ENCODE peak calls at places on chromosomes 11 and 22, in six cellular contexts. L is epithelial cell of esophagus; M is sigmoid colon; J is right lobe of liver; N is IMR-90; O is CD8-positive, alpha-beta T cell. H is an unnamed sample.

GRCh38 chr22:39144101-39144815 is 8.2 kb downstream of the CBX7 start:
- DNase-seq in L (no peak), M (peak; percentile 66), J (peak; percentile 49), N (peak; percentile 30), O (peak; percentile 70), H (no peak)

GRCh38 chr11:127126956-127127355 is 126.4 kb upstream of the KIRREL3 start:
- DNase-seq in L (no peak), M (no peak), J (no peak), N (no peak), O (no peak), H (no peak)

GRCh38 chr11:32426819-32427615 is 8.3 kb downstream of the WT1 start:
- DNase-seq in L (no peak), M (no peak), J (no peak), N (no peak), O (no peak), H (no peak)

GRCh38 chr11:66289548-66290331 is 797 bp upstream of the YIF1A start:
- DNase-seq in L (no peak), M (no peak), J (peak; percentile 71), N (no peak), O (no peak), H (no peak)

GRCh38 chr11:133966924-133967598 is 10.3 kb upstream of the IGSF9B start:
- DNase-seq in L (no peak), M (peak; percentile 73), J (no peak), N (no peak), O (peak; percentile 87), H (no peak)

GRCh38 chr22:42626431-42626830 is 11.7 kb upstream of the POLDIP3 start:
- DNase-seq in L (no peak), M (no peak), J (no peak), N (no peak), O (no peak), H (no peak)

GRCh38 chr11:69000831-69001245 is 12.2 kb downstream of the MRGPRF start:
- DNase-seq in L (peak; percentile 74), M (peak; percentile 93), J (no peak), N (peak; percentile 87), O (no peak), H (no peak)

GRCh38 chr22:41831383-41831782 is 1.5 kb upstream of the SREBF2 start:
- DNase-seq in L (no peak), M (no peak), J (no peak), N (no peak), O (no peak), H (no peak)

GRCh38 chr22:41875531-41876242 is 39.2 kb downstream of the SHISA8 start:
- DNase-seq in L (no peak), M (no peak), J (no peak), N (no peak), O (no peak), H (no peak)

GRCh38 chr11:31655483-31655882 is 145.9 kb downstream of the ELP4 start:
- DNase-seq in L (peak; percentile 85), M (no peak), J (no peak), N (peak; percentile 85), O (no peak), H (no peak)

GRCh38 chr11:120239713-120240640 is at the start of gene POU2F3:
- DNase-seq in L (no peak), M (no peak), J (no peak), N (no peak), O (no peak), H (no peak)

GRCh38 chr11:71342116-71342515 is 89.7 kb upstream of the SHANK2 start:
- DNase-seq in L (peak; percentile 64), M (no peak), J (no peak), N (peak; percentile 77), O (no peak), H (no peak)

GRCh38 chr11:130181295-130182272 is 22.0 kb downstream of the ST14 start:
- DNase-seq in L (peak; percentile 91), M (no peak), J (peak; percentile 64), N (peak; percentile 83), O (no peak), H (peak; percentile 97)

GRCh38 chr22:19406846-19407245 is 24.7 kb downstream of the HIRA start:
- DNase-seq in L (no peak), M (no peak), J (no peak), N (no peak), O (no peak), H (no peak)

GRCh38 chr11:11789735-11790369 is 51.9 kb upstream of the USP47 start:
- DNase-seq in L (peak; percentile 31), M (no peak), J (peak; percentile 40), N (peak; percentile 40), O (no peak), H (no peak)

GRCh38 chr11:119148855-119149370 is at the start of gene ABCG4:
- DNase-seq in L (no peak), M (no peak), J (no peak), N (no peak), O (peak; percentile 56), H (no peak)

GRCh38 chr11:30825723-30826122 is 239.6 kb upstream of the MPPED2 start:
- DNase-seq in L (no peak), M (peak; percentile 52), J (no peak), N (no peak), O (no peak), H (no peak)

GRCh38 chr11:61917357-61918109 is at the start of gene RAB3IL1:
- DNase-seq in L (no peak), M (peak; percentile 87), J (peak; percentile 75), N (no peak), O (no peak), H (no peak)

GRCh38 chr11:67998150-67999045 is 5.5 kb downstream of the UNC93B1 start:
- DNase-seq in L (peak; percentile 0), M (no peak), J (no peak), N (no peak), O (no peak), H (no peak)

GRCh38 chr22:49638788-49639187 is 188.9 kb downstream of the BRD1 start:
- DNase-seq in L (no peak), M (no peak), J (peak; percentile 49), N (no peak), O (no peak), H (no peak)

GRCh38 chr11:66112640-66113098 is 42.6 kb downstream of the PACS1 start:
- DNase-seq in L (peak; percentile 68), M (no peak), J (peak; percentile 39), N (peak; percentile 76), O (no peak), H (no peak)

GRCh38 chr11:125110996-125111340 is 458 bp downstream of the TMEM218 start:
- DNase-seq in L (no peak), M (no peak), J (no peak), N (no peak), O (no peak), H (no peak)

GRCh38 chr11:134226806-134227325 is 2.4 kb downstream of the VPS26B start:
- DNase-seq in L (no peak), M (no peak), J (no peak), N (peak; percentile 3), O (no peak), H (no peak)

GRCh38 chr11:34161812-34162506 is 56.5 kb downstream of the NAT10 start:
- DNase-seq in L (peak; percentile 52), M (no peak), J (no peak), N (peak; percentile 20), O (no peak), H (no peak)

GRCh38 chr11:70048279-70049024 is 29.7 kb upstream of the ANO1 start:
- DNase-seq in L (peak; percentile 90), M (no peak), J (no peak), N (no peak), O (no peak), H (peak; percentile 82)

GRCh38 chr11:113023228-113023627 is 62.0 kb downstream of the NCAM1 start:
- DNase-seq in L (peak; percentile 19), M (no peak), J (no peak), N (no peak), O (no peak), H (no peak)

GRCh38 chr11:71574418-71574817 is 8.3 kb downstream of the KRTAP5-11 start:
- DNase-seq in L (no peak), M (no peak), J (no peak), N (no peak), O (no peak), H (no peak)

GRCh38 chr11:65896009-65896999 is 3.9 kb downstream of the FOSL1 start:
- DNase-seq in L (no peak), M (no peak), J (no peak), N (no peak), O (no peak), H (no peak)

GRCh38 chr11:56845121-56845732 is 96.7 kb upstream of the OR9G4 start:
- DNase-seq in L (no peak), M (no peak), J (no peak), N (no peak), O (no peak), H (no peak)

GRCh38 chr22:28923826-28924732 is 40.7 kb downstream of the ZNRF3 start:
- DNase-seq in L (peak; percentile 34), M (no peak), J (peak; percentile 82), N (no peak), O (no peak), H (no peak)

GRCh38 chr22:30665786-30666185 is 1.9 kb downstream of the DUSP18 start:
- DNase-seq in L (no peak), M (no peak), J (no peak), N (no peak), O (no peak), H (no peak)

GRCh38 chr11:1237128-1237580 is 14.3 kb downstream of the MUC5B start:
- DNase-seq in L (no peak), M (no peak), J (no peak), N (no peak), O (no peak), H (no peak)
- H3K4me3 ChIP-seq in L (no peak overlapping the region), M (no peak overlapping the region), J (no peak overlapping the region), N (no peak overlapping the region), O (no peak overlapping the region), H (no peak overlapping the region)

DNA sequence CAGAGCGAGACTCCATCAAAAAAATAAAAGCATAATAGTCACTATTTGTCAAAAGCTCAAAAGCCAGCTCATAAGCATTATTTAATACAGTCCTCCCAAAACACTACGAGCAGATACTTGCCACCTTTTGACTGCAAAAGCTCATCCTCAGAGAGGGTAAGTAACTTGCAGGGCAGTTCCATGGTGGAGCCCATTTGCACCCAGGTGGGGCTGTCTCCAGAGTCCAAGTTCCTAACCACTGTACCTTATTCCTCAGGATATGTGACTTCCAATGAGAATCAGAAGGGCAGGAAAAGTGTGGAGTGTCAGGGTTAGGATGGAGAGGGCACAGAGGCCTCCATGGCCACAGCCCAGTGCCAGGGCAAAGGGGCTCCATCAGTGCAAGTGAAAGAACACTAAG is 28.6 kb upstream of the POU2AF1 start:
- DNase-seq in L (no peak), M (no peak), J (no peak), N (no peak), O (no peak), H (no peak)
- H3K4me3 ChIP-seq in L (no peak overlapping the region), M (no peak overlapping the region), J (no peak overlapping the region), N (no peak overlapping the region), O (no peak overlapping the region), H (no peak overlapping the region)

DNA sequence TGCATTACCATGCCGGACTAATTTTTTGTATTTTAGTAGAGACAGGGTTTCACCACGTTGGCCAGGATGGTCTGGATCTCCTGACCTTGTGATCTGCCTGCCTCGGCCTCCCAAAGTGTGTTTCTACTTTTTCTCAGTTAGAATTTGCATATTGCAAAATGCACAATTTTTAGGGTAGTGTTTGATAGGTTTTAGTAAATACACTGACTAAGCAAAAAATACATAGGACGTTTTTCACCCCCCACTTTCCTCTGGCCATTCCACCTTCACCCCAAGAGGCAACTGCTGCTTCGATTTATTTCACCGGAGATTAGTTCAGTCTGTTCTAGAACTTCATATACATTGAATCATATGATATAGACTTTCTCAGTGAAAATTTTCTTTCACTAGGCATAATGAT is 1269.1 kb downstream of the TBC1D22A start:
- DNase-seq in L (no peak), M (no peak), J (no peak), N (no peak), O (no peak), H (no peak)
- H3K4me3 ChIP-seq in L (no peak overlapping the region), M (no peak overlapping the region), J (no peak overlapping the region), N (no peak overlapping the region), O (no peak overlapping the region), H (no peak overlapping the region)

GRCh38 chr11:7515544-7515943 is 1.7 kb downstream of the PPFIBP2 start:
- DNase-seq in L (no peak), M (no peak), J (no peak), N (no peak), O (no peak), H (no peak)
- H3K4me3 ChIP-seq in L (no peak overlapping the region), M (no peak overlapping the region), J (peak overlapping the region; percentile 99), N (no peak overlapping the region), O (no peak overlapping the region), H (no peak overlapping the region)